ENCODE peak calls at places on chromosomes 2 and 18, in eight cellular contexts. Z is activated naive CD8-positive, alpha-beta T cell treated with anti-CD3 and anti-CD28 coated beads for 36 hours; U is stimulated activated naive CD4-positive, alpha-beta T cell; H is NB4; W is CD4-positive, alpha-beta T cell; X is NCI-H1694 treated with DMSO at 0.1 percent for 48 hours; O is PC-3; P is CD4-positive, alpha-beta memory T cell. K is an unnamed sample.

GRCh38 chr18:56517181-56517580 is 121.2 kb downstream of the TXNL1 start:
- DNase-seq in Z (no peak), U (no peak), H (no peak), W (no peak), X (no peak), O (no peak), P (no peak), K (no peak)

GRCh38 chr2:163802289-163802688 is 66.5 kb upstream of the FIGN start:
- DNase-seq in Z (no peak), U (no peak), H (no peak), W (no peak), X (no peak), O (no peak), P (no peak), K (no peak)

GRCh38 chr2:159009940-159010339 is 41.5 kb downstream of the TANC1 start:
- DNase-seq in Z (no peak), U (no peak), H (no peak), W (no peak), X (no peak), O (no peak), P (no peak), K (no peak)

GRCh38 chr2:64860936-64861335 is 128.3 kb upstream of the SLC1A4 start:
- DNase-seq in Z (no peak), U (no peak), H (no peak), W (no peak), X (no peak), O (no peak), P (no peak), K (no peak)

GRCh38 chr2:25938345-25938744 is 44.0 kb downstream of the KIF3C start:
- DNase-seq in Z (no peak), U (no peak), H (no peak), W (no peak), X (no peak), O (no peak), P (no peak), K (no peak)

GRCh38 chr2:102592601-102593000 is 26.8 kb upstream of the SLC9A2 start:
- DNase-seq in Z (no peak), U (no peak), H (peak; percentile 47), W (no peak), X (no peak), O (peak; percentile 56), P (no peak), K (no peak)

GRCh38 chr2:63982335-63982734 is 36.9 kb downstream of the VPS54 start:
- DNase-seq in Z (no peak), U (no peak), H (no peak), W (no peak), X (no peak), O (no peak), P (no peak), K (no peak)

GRCh38 chr18:50955246-50955645 is 12.6 kb upstream of the ELAC1 start:
- DNase-seq in Z (no peak), U (no peak), H (no peak), W (no peak), X (no peak), O (no peak), P (no peak), K (no peak)

GRCh38 chr18:57640749-57641148 is 19.1 kb upstream of the NARS1 start:
- DNase-seq in Z (no peak), U (no peak), H (no peak), W (no peak), X (no peak), O (no peak), P (no peak), K (no peak)

GRCh38 chr18:45935591-45936335 is 31.4 kb downstream of the EPG5 start:
- DNase-seq in Z (no peak), U (no peak), H (no peak), W (no peak), X (no peak), O (no peak), P (no peak), K (no peak)

GRCh38 chr2:109670556-109671411 is 56.6 kb downstream of the SOWAHC start:
- DNase-seq in Z (no peak), U (no peak), H (no peak), W (no peak), X (no peak), O (no peak), P (no peak), K (no peak)

GRCh38 chr2:164779383-164780057 is 62.1 kb downstream of the COBLL1 start:
- DNase-seq in Z (no peak), U (no peak), H (no peak), W (no peak), X (no peak), O (no peak), P (no peak), K (no peak)

GRCh38 chr2:189086710-189087109 is 92.9 kb downstream of the COL5A2 start:
- DNase-seq in Z (no peak), U (no peak), H (no peak), W (no peak), X (no peak), O (peak; percentile 51), P (no peak), K (no peak)

GRCh38 chr2:26847663-26848335 is at the start of gene DPYSL5:
- DNase-seq in Z (peak; percentile 26), U (no peak), H (peak; percentile 27), W (peak; percentile 3), X (peak; percentile 76), O (no peak), P (no peak), K (no peak)

GRCh38 chr2:134275058-134275862 is 21.4 kb downstream of the MGAT5 start:
- DNase-seq in Z (no peak), U (no peak), H (peak; percentile 69), W (no peak), X (no peak), O (no peak), P (no peak), K (no peak)

GRCh38 chr18:26440644-26441043 is 107.7 kb downstream of the KCTD1 start:
- DNase-seq in Z (no peak), U (no peak), H (no peak), W (no peak), X (no peak), O (no peak), P (no peak), K (no peak)

GRCh38 chr2:58376592-58376991 is 135.5 kb upstream of the FANCL start:
- DNase-seq in Z (no peak), U (no peak), H (no peak), W (no peak), X (no peak), O (peak; percentile 86), P (no peak), K (no peak)

GRCh38 chr2:193847991-193848390 is 1653.3 kb upstream of the TMEFF2 start:
- DNase-seq in Z (no peak), U (no peak), H (no peak), W (no peak), X (no peak), O (peak; percentile 16), P (no peak), K (no peak)

GRCh38 chr2:189096769-189097447 is 82.7 kb downstream of the COL5A2 start:
- DNase-seq in Z (no peak), U (no peak), H (no peak), W (no peak), X (no peak), O (peak; percentile 88), P (no peak), K (no peak)

GRCh38 chr2:233711312-233712008 is 1.2 kb upstream of the UGT1A5 start:
- DNase-seq in Z (peak; percentile 65), U (no peak), H (peak; percentile 71), W (peak; percentile 44), X (peak; percentile 54), O (peak; percentile 86), P (peak; percentile 32), K (peak; percentile 41)

GRCh38 chr2:24816884-24817283 is 23.7 kb downstream of the CENPO start:
- DNase-seq in Z (no peak), U (no peak), H (no peak), W (no peak), X (no peak), O (peak; percentile 44), P (no peak), K (no peak)

GRCh38 chr2:203835420-203835819 is 32.2 kb upstream of the CTLA4 start:
- DNase-seq in Z (no peak), U (no peak), H (no peak), W (no peak), X (no peak), O (no peak), P (no peak), K (no peak)

GRCh38 chr18:73296686-73297085 is 428.9 kb upstream of the NETO1 start:
- DNase-seq in Z (no peak), U (no peak), H (no peak), W (no peak), X (no peak), O (peak; percentile 90), P (no peak), K (no peak)

GRCh38 chr2:217905395-217905794 is 97.4 kb downstream of the TNS1 start:
- DNase-seq in Z (no peak), U (no peak), H (no peak), W (no peak), X (no peak), O (no peak), P (no peak), K (no peak)

GRCh38 chr2:48714240-48714639 is 41.3 kb downstream of the LHCGR start:
- DNase-seq in Z (no peak), U (no peak), H (no peak), W (no peak), X (no peak), O (no peak), P (no peak), K (no peak)

GRCh38 chr2:18412980-18413793 is 147.3 kb downstream of the RDH14 start:
- DNase-seq in Z (no peak), U (no peak), H (no peak), W (no peak), X (no peak), O (peak; percentile 35), P (no peak), K (no peak)

GRCh38 chr2:223008162-223008561 is 43.8 kb upstream of the KCNE4 start:
- DNase-seq in Z (no peak), U (no peak), H (no peak), W (no peak), X (no peak), O (no peak), P (no peak), K (no peak)

GRCh38 chr18:58762781-58763171 is 91.5 kb downstream of the MALT1 start:
- DNase-seq in Z (no peak), U (no peak), H (peak; percentile 61), W (no peak), X (no peak), O (no peak), P (no peak), K (no peak)

K was measured in T follicular helper cell.